ENCODE peak calls at places on chromosomes 7 and 10, in four cellular contexts. G is colonic mucosa, Q is GM23248, V is fibroblast of lung. U is an unnamed sample.

GRCh38 chr7:74174606-74175082 is 488 bp downstream of the EIF4H start:
- DNase-seq in G (peak), Q (peak), V (peak), U (peak)

GRCh38 chr7:116933465-116933864 is 19.8 kb upstream of the ST7 start:
- DNase-seq in G (no peak), Q (no peak), V (no peak), U (no peak)

GRCh38 chr10:76764177-76764576 is 873.4 kb downstream of the KCNMA1 start:
- DNase-seq in G (no peak), Q (no peak), V (no peak), U (no peak)

GRCh38 chr7:151821226-151821625 is 55.7 kb downstream of the PRKAG2 start:
- DNase-seq in G (no peak), Q (no peak), V (no peak), U (peak)

GRCh38 chr7:27102578-27103442 is at the start of gene HOXA2:
- DNase-seq in G (peak), Q (no peak), V (peak), U (peak)

GRCh38 chr7:65279795-65280194 is 93.9 kb upstream of the ZNF92 start:
- DNase-seq in G (no peak), Q (no peak), V (no peak), U (no peak)

GRCh38 chr7:118080947-118081346 is 103.0 kb upstream of the LSM8 start:
- DNase-seq in G (peak), Q (peak), V (peak), U (no peak)

GRCh38 chr7:143130541-143130940 is 1.3 kb upstream of the PIP start:
- DNase-seq in G (no peak), Q (no peak), V (no peak), U (no peak)

GRCh38 chr7:2249744-2250323 is 7.8 kb downstream of the NUDT1 start:
- DNase-seq in G (no peak), Q (no peak), V (no peak), U (no peak)

GRCh38 chr7:96719164-96719563 is 9.5 kb upstream of the SEM1 start:
- DNase-seq in G (no peak), Q (no peak), V (no peak), U (no peak)

GRCh38 chr10:20058135-20058534 is 241.9 kb downstream of the PLXDC2 start:
- DNase-seq in G (no peak), Q (no peak), V (no peak), U (no peak)

GRCh38 chr7:54563329-54563916 is 21.2 kb downstream of the VSTM2A start:
- DNase-seq in G (no peak), Q (no peak), V (no peak), U (no peak)

GRCh38 chr10:84825330-84825729 is 496.9 kb downstream of the CCSER2 start:
- DNase-seq in G (no peak), Q (peak), V (peak), U (no peak)

GRCh38 chr7:2510909-2511768 is 8.4 kb upstream of the LFNG start:
- DNase-seq in G (peak), Q (no peak), V (no peak), U (no peak)

GRCh38 chr10:86247588-86247987 is 119.0 kb downstream of the GRID1 start:
- DNase-seq in G (no peak), Q (no peak), V (no peak), U (no peak)

GRCh38 chr10:60816624-60817023 is 38.3 kb downstream of the CDK1 start:
- DNase-seq in G (peak), Q (peak), V (peak), U (no peak)

GRCh38 chr10:113108948-113109347 is 158.9 kb downstream of the TCF7L2 start:
- DNase-seq in G (no peak), Q (no peak), V (no peak), U (no peak)
- H3K9ac ChIP-seq in G (no peak), Q (no peak), V (no peak), U (no peak)

GRCh38 chr7:30846378-30846777 is 65.3 kb upstream of the AQP1 start:
- DNase-seq in G (peak), Q (no peak), V (no peak), U (no peak)

GRCh38 chr7:30844916-30845315 is 66.7 kb upstream of the AQP1 start:
- DNase-seq in G (no peak), Q (no peak), V (no peak), U (no peak)

GRCh38 chr7:30844483-30844874 is 67.2 kb upstream of the AQP1 start:
- DNase-seq in G (no peak), Q (no peak), V (no peak), U (no peak)

GRCh38 chr7:30843741-30844482 is 67.7 kb upstream of the AQP1 start:
- DNase-seq in G (no peak), Q (no peak), V (no peak), U (no peak)

GRCh38 chr7:30845426-30846135 is 66.1 kb upstream of the AQP1 start:
- DNase-seq in G (no peak), Q (peak), V (peak), U (no peak)
- H3K9ac ChIP-seq in G (no peak), Q (peak), V (no peak), U (no peak)

DNA sequence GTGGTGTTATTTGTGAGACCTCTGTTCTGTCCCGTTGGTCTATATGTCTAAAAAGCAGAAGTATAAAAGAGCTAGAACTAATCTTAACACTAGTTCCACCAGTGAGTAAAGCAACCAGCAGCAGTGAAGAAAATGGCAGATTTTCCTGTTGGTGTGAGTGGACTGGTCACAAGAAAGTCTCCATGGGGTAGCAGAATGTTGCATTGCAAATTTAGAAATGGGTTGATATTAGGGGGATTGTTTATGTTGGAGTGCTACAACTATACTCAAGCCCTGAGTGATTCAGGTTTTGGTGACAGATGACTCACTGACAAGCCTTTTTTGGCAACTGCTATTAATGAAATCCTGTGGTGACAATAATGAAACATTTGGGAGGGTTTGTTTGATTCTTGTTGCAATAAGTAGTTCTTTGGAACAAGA is 5.6 kb downstream of the AVL9 start:
- DNase-seq in G (no peak), Q (peak), V (peak), U (no peak)
- H3K9ac ChIP-seq in G (no peak), Q (peak), V (no peak), U (no peak)

GRCh38 chr10:23438547-23439451 is at the start of gene OTUD1:
- DNase-seq in G (peak), Q (peak), V (peak), U (peak)

GRCh38 chr10:23437987-23438546 is 808 bp upstream of the OTUD1 start:
- DNase-seq in G (no peak), Q (no peak), V (no peak), U (no peak)

GRCh38 chr10:23439920-23440875 is 1.3 kb downstream of the OTUD1 start:
- DNase-seq in G (peak), Q (peak), V (peak), U (peak)

GRCh38 chr10:23442936-23443335 is 4.1 kb downstream of the OTUD1 start:
- DNase-seq in G (no peak), Q (peak), V (peak), U (no peak)

DNA sequence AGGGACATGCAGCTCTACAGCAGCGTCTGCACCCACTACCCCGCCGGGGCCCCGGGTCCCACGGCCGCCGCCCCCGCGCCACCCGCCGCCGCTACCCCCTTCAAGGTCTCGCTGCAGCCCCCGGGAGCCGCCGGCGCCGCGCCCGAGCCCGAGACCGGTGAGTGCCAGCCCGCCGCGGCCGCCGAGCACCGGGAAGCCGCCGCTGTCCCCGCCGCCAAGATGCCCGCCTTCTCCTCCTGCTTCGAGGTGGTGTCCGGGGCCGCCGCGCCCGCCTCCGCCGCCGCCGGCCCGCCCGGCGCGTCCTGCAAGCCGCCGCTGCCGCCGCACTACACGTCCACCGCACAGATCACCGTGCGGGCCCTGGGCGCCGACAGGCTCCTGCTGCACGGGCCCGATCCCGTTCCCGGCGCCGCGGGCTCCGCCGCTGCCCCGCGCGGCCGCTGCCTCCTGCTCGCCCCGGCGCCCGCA is 611 bp downstream of the OTUD1 start:
- DNase-seq in G (no peak), Q (peak), V (no peak), U (peak)
- H3K9ac ChIP-seq in G (peak), Q (peak), V (peak), U (no peak)

GRCh38 chr10:13439313-13439712 is 89.5 kb downstream of the BEND7 start:
- DNase-seq in G (no peak), Q (no peak), V (no peak), U (no peak)

GRCh38 chr10:13441476-13441875 is 87.3 kb downstream of the BEND7 start:
- DNase-seq in G (no peak), Q (no peak), V (no peak), U (no peak)

GRCh38 chr10:13440709-13441061 is 88.1 kb downstream of the BEND7 start:
- DNase-seq in G (no peak), Q (no peak), V (no peak), U (no peak)

GRCh38 chr10:13437026-13437555 is 89.0 kb upstream of the SEPHS1 start:
- DNase-seq in G (no peak), Q (no peak), V (no peak), U (no peak)

DNA sequence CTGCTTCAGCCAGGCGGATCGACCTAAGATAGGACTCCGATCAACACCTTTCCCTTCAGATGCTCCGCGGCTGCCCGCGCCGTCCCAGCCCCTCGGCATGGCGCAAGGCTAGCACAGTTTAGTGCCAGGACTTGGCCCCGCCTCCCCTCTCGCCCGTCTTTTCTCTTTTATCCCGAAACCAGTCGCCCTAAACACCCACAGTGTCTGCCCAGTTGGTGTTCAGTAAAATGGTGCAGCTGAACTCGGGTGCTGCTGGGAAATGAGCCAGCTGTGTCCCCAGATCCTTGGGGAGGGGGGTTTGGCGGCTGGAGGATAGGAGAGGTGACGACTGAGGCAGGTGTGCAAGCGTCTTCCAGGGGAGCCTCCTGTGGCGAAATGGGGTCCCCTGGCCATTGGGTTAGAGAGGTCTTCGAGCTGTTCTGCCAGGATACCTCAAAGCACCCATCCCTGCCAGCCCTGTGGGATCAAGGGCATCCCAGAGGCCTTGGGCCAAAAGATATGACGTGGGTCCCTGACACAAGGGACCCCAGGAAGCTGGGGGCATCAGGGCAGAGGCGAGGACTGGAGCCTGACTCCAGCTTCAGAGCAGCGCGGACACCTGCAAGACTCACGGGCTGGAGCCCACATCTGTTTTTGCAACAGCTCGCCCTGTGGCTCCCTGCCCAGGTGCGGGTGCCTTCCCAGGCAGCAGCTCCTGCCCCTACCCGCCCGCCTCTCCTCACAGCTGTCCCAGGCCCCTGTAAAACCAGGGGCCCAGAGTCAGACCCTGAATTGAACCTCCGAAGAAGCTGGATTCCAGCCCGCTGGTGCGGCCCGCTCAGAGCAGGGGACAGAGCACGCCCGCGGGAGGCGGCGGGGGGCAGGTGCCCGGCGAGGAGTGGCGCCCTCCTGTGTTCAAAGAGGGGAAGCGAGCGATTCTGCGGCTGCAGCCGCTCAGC is 88.8 kb downstream of the BEND7 start:
- DNase-seq in G (peak), Q (peak), V (peak), U (peak)
- H3K9ac ChIP-seq in G (peak), Q (no peak), V (no peak), U (peak)

DNA sequence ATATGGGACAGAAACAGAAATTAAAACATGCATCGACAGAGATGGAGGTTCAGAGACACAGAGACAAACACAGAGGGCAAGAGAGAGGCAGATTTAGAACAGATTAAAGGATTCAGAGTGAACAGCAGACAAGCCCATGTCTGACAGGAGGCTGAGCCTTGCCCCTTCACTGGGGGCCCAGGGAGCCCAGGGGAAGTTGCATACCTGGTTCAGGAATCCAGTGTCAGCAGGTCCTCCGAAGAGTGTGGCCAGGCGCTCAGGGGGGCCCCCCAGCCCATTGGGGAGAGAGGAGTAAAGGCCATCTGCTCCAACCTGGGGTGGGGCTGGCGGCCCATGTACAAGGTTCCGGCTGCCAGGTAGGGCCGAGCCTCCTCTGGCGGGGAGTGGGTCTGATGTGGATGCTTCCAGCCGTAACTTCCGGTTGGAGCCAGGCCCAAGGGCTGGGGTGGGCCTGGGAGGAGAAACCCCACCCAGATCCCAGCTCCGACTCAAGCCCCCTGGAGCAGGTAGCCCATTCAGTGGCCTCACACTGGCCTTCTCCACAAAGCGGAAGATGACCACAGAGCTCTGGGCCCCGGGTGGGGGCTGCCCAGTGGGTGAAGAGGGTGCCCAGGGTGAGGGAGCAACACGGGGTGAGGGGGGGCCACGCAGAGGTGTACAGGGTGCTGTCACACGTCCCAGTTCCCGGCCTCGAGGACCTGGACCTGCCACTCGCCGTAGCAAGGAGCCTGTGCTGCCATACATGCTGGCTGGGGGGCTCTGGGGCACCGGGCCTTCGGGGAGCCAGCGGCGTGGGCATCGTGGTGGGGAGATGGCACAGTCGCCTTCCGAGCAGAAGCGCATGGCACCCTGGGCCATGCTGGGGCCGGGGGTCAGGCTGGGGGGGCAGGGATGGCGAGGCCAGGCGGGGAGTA is 2.1 kb downstream of the PSD start:
- DNase-seq in G (no peak), Q (no peak), V (no peak), U (no peak)
- H3K9ac ChIP-seq in G (no peak), Q (no peak), V (no peak), U (no peak)

DNA sequence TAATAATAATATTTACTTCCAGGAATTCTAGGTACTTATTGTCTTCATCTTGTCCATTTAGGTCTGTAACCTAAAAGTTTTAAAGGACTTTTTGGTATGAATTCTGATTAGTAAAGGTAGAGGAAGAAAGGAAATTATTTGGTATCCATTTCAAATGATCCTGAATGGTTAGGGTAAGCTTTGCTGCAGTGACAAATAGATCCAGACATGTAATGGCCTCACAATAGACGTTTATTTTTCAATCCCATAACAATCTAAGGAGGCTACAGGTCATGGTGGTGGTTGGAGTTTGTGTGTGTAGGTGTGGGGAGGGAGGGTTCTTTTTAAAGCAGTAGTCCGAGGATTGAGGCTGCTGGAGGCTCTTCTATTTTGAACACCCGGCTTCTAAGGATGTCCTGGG is 5.3 kb downstream of the FBH1 start:
- DNase-seq in G (no peak), Q (no peak), V (no peak), U (no peak)
- H3K9ac ChIP-seq in G (no peak), Q (no peak), V (no peak), U (no peak)

GRCh38 chr7:28856656-28857055 is 101.5 kb downstream of the TRIL start:
- DNase-seq in G (no peak), Q (peak), V (no peak), U (no peak)

GRCh38 chr7:28855538-28856217 is 102.5 kb downstream of the TRIL start:
- DNase-seq in G (no peak), Q (peak), V (peak), U (no peak)

GRCh38 chr7:28853150-28853549 is 105.0 kb downstream of the TRIL start:
- DNase-seq in G (no peak), Q (peak), V (peak), U (no peak)

GRCh38 chr7:28854750-28855074 is 103.4 kb downstream of the TRIL start:
- DNase-seq in G (no peak), Q (peak), V (no peak), U (no peak)

GRCh38 chr7:28853834-28854749 is 104.0 kb downstream of the TRIL start:
- DNase-seq in G (peak), Q (peak), V (peak), U (peak)
- H3K9ac ChIP-seq in G (no peak), Q (peak), V (no peak), U (no peak)

GRCh38 chr10:121459279-121459764 is 138.9 kb downstream of the FGFR2 start:
- DNase-seq in G (no peak), Q (no peak), V (no peak), U (no peak)
- H3K9ac ChIP-seq in G (no peak), Q (no peak), V (no peak), U (no peak)

U was measured in kidney.